ENCODE peak calls at places on chromosomes 4 and X, in ten cellular contexts. D is MM.1S, G is sigmoid colon, J is lower lobe of right lung, E is tibial artery, K is HL-60, H is astrocyte, S is cardiac muscle cell, V is left ventricle myocardium inferior, Z is suprapubic skin. N is an unnamed sample.

GRCh38 chr4:143308377-143308776 is 28.3 kb upstream of the GAB1 start:
- DNase-seq in V (no peak), J (no peak), Z (no peak), H (no peak), E (no peak), G (no peak), S (no peak), D (no peak), K (no peak), N (no peak)

GRCh38 chr4:107131295-107131694 is 95.2 kb upstream of the DKK2 start:
- DNase-seq in D (no peak), J (no peak), V (no peak), E (no peak), S (no peak), H (peak), Z (no peak), G (no peak), K (no peak), N (no peak)

GRCh38 chr4:174929346-174929745 is 11.2 kb downstream of the ADAM29 start:
- DNase-seq in S (no peak), V (no peak), K (no peak), D (no peak), Z (no peak), G (no peak), E (no peak), H (no peak), J (no peak), N (no peak)

GRCh38 chrX:15398874-15399273 is 14.7 kb upstream of the VEGFD start:
- DNase-seq in Z (no peak), K (no peak), G (no peak), D (no peak), J (no peak), V (no peak), E (no peak), H (no peak), S (no peak), N (no peak)

GRCh38 chr4:38128478-38129451 is 168.6 kb downstream of the PTTG2 start:
- DNase-seq in D (peak), E (no peak), K (no peak), V (no peak), G (no peak), Z (peak), H (peak), S (no peak), J (no peak), N (no peak)

GRCh38 chr4:139825523-139826014 is 159.9 kb downstream of the MGST2 start:
- DNase-seq in H (no peak), E (no peak), K (no peak), Z (no peak), G (no peak), S (no peak), J (no peak), V (no peak), D (no peak), N (no peak)

GRCh38 chr4:74112399-74113090 is 13.6 kb upstream of the CXCL2 start:
- DNase-seq in K (no peak), E (no peak), Z (no peak), D (no peak), H (peak), J (no peak), S (peak), G (no peak), V (no peak), N (peak)

GRCh38 chrX:72110051-72110926 is 21.4 kb downstream of the RTL5 start:
- DNase-seq in V (no peak), E (no peak), Z (no peak), H (no peak), J (no peak), K (no peak), D (no peak), G (no peak), S (no peak), N (no peak)

GRCh38 chrX:16628954-16629595 is 20.9 kb upstream of the S100G start:
- DNase-seq in E (no peak), J (no peak), S (no peak), H (peak), D (no peak), Z (no peak), K (no peak), G (no peak), V (no peak), N (no peak)

DNA sequence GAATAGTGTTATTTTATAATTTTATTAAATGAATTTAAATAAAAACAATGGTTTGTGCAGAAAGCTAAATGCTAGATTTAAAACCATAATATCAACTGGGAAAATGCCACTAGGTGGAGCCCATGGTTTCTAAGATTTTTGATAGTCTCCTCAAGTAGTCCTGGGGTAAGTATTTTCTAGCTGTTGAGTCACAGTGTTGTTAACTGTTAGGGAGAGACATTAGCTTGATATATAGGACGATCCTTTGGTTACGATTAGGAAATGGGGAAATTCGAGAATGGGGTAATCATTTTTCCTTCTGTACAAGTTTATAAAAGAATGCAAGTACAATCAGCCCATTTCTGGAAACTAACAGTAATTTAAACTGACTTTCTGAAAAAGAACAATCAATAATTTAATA is 378.4 kb downstream of the ANKRD50 start:
- DNase-seq in G (no peak), H (peak), K (no peak), D (peak), J (no peak), V (no peak), S (peak), Z (no peak), E (no peak), N (no peak)
- TF ChIP-seq CTCF in G (peak), H (peak), K (no peak), D (peak), J (peak), V (peak), S (peak), Z (peak), E (peak), N (peak)

GRCh38 chr4:7879127-7879526 is 60.5 kb downstream of the AFAP1 start:
- DNase-seq in G (peak), S (no peak), E (no peak), J (no peak), K (no peak), Z (no peak), V (no peak), H (no peak), D (no peak), N (no peak)
- H3K27ac ChIP-seq in G (peak), S (no peak), E (no peak), J (no peak), K (no peak), Z (no peak), V (no peak), H (peak), D (no peak), N (no peak)

DNA sequence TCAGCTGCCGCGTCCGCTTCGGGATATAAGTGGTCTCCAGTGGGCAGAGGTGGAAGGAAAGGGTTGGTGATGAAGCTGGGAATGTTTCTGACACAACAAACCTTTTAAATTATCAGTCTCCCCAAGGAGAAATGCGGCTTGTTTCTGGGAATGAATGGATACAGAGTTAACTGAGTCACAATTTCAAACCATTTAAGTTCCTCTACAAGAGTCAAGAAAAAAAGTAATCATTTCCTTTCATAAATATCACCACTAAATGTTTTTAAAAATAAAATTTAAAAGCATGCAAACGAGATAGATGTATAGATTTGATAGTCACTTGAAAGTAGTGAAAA is 1.4 kb downstream of the GASK1B start:
- DNase-seq in S (no peak), K (no peak), H (no peak), D (no peak), V (no peak), G (no peak), Z (no peak), E (no peak), J (no peak), N (no peak)
- H3K4me3 ChIP-seq in S (peak), K (no peak), H (no peak), D (no peak), V (peak), G (peak), Z (peak), E (peak), J (peak), N (peak)

DNA sequence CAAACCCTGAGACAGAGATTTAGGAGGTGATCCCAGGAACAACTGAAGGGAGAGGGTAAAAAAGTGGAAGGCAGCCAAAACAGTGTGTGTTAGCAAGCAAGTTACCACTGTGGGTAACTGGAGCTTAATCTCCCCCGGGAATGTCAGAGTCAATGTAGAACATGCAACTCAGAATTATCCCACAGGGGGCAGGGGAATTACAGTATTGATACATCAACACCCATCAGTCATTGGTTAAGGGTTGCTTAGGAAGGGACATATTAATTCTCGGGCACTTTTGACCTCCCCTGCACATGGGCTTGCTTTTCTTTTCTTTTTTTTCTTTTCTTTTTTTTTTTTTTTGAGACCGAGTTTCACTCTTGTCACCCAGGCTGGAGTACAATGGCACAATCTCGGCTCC is 29.3 kb downstream of the CXorf58 start:
- DNase-seq in D (no peak), K (no peak), E (no peak), J (no peak), S (no peak), Z (no peak), G (no peak), H (no peak), V (no peak), N (no peak)
- TF ChIP-seq CTCF in D (no peak), K (no peak), E (no peak), J (no peak), S (no peak), Z (no peak), G (no peak), H (no peak), V (no peak), N (no peak)

GRCh38 chr4:185357220-185357619 is 38.5 kb downstream of the LRP2BP start:
- DNase-seq in E (no peak), S (no peak), Z (no peak), G (no peak), J (no peak), D (no peak), V (no peak), H (no peak), K (no peak), N (no peak)
- H3K27ac ChIP-seq in E (peak), S (no peak), Z (peak), G (no peak), J (no peak), D (no peak), V (no peak), H (peak), K (no peak), N (no peak)

DNA sequence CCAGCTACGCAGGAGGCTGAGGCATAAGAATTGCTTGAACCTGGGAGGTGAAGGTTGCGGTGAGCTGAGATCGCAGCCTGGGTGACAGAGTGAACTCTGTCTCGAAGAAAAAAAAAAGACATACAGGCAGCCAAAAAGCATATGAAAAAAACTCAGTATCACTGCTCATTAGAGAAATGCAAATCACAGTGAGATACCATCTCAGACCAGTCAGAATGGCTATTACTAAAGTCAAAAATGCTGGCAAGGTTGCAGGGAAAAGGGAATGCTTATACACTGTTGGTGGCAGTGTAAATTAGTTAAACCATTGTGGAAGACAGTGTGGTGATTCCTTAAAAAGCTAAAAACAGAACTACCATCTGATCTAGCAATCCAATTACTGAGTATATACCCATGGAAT is 123.1 kb downstream of the CHIC2 start:
- DNase-seq in Z (no peak), V (no peak), E (no peak), H (no peak), K (no peak), S (no peak), J (no peak), G (no peak), D (no peak), N (no peak)
- H3K4me3 ChIP-seq in Z (no peak), V (no peak), E (no peak), H (no peak), K (no peak), S (no peak), J (no peak), G (no peak), D (no peak), N (no peak)

GRCh38 chr4:76429636-76430035 is 5.4 kb upstream of the SHROOM3 start:
- DNase-seq in J (no peak), K (no peak), G (no peak), H (no peak), D (peak), E (no peak), Z (no peak), V (no peak), S (no peak), N (no peak)

GRCh38 chr4:76430519-76431388 is 4.3 kb upstream of the SHROOM3 start:
- DNase-seq in K (no peak), H (peak), G (no peak), D (peak), S (peak), E (no peak), Z (no peak), V (no peak), J (no peak), N (no peak)

GRCh38 chr4:76420901-76421581 is at the start of gene CCDC158:
- DNase-seq in H (no peak), D (no peak), G (no peak), K (no peak), J (no peak), Z (no peak), E (peak), S (peak), V (peak), N (no peak)

GRCh38 chr4:76420311-76420710 is 630 bp downstream of the CCDC158 start:
- DNase-seq in G (no peak), E (no peak), H (no peak), D (no peak), Z (no peak), V (no peak), K (no peak), S (peak), J (no peak), N (no peak)

GRCh38 chr4:76426272-76426671 is 5.3 kb upstream of the CCDC158 start:
- DNase-seq in S (peak), E (no peak), Z (no peak), V (no peak), H (no peak), D (no peak), K (no peak), G (no peak), J (no peak), N (no peak)
- TF ChIP-seq CTCF in S (peak), E (peak), Z (no peak), V (no peak), H (no peak), D (no peak), K (no peak), G (no peak), J (no peak), N (no peak)